ENCODE peak calls at places on chromosomes 11 and 22, in seven cellular contexts. C is ovary, F is body of pancreas, J is adrenal gland, M is IMR-90, E is transverse colon, T is Peyer's patch. N is an unnamed sample.

GRCh38 chr11:108654994-108655631 is 9.8 kb upstream of the DDX10 start:
- DNase-seq in E (peak; percentile 47), T (peak; percentile 64), C (no peak), J (peak; percentile 66), F (peak; percentile 69), M (peak; percentile 56), N (no peak)

GRCh38 chr11:59918987-59919589 is 19.1 kb upstream of the OOSP1 start:
- DNase-seq in M (peak; percentile 7), F (peak; percentile 66), T (peak; percentile 55), J (peak; percentile 42), E (peak; percentile 45), C (no peak), N (no peak)

GRCh38 chr22:36284171-36284571 is 31.2 kb downstream of the APOL1 start:
- DNase-seq in J (no peak), F (no peak), C (peak; percentile 42), M (no peak), T (no peak), E (no peak), N (peak; percentile 66)

GRCh38 chr11:28621648-28622215 is 513.5 kb downstream of the METTL15 start:
- DNase-seq in T (no peak), F (no peak), C (no peak), E (no peak), M (peak; percentile 29), J (peak; percentile 22), N (no peak)

GRCh38 chr11:35714882-35715612 is 52.5 kb downstream of the TRIM44 start:
- DNase-seq in C (no peak), J (no peak), T (no peak), M (peak; percentile 76), E (no peak), F (no peak), N (no peak)

GRCh38 chr22:35065183-35065582 is 775 bp upstream of the ISX start:
- DNase-seq in F (no peak), M (no peak), E (no peak), T (no peak), J (no peak), C (no peak), N (no peak)

GRCh38 chr11:70090989-70091388 is 12.9 kb downstream of the ANO1 start:
- DNase-seq in C (no peak), T (no peak), F (no peak), J (no peak), E (no peak), M (peak; percentile 28), N (peak; percentile 82)

GRCh38 chr22:20384865-20385264 is 9.1 kb upstream of the ZNF74 start:
- DNase-seq in F (no peak), J (no peak), M (no peak), C (no peak), T (no peak), E (no peak), N (no peak)

GRCh38 chr11:43920598-43921419 is 21.6 kb upstream of the C11orf96 start:
- DNase-seq in E (peak; percentile 46), M (peak; percentile 100), T (peak; percentile 76), J (peak; percentile 84), C (peak; percentile 69), F (peak; percentile 22), N (peak; percentile 91)

GRCh38 chr22:40247976-40248375 is 70.3 kb downstream of the TNRC6B start:
- DNase-seq in E (peak; percentile 28), F (no peak), C (no peak), J (no peak), M (no peak), T (peak; percentile 81), N (no peak)

GRCh38 chr11:61349189-61349751 is 12.4 kb downstream of the CYB561A3 start:
- DNase-seq in F (no peak), E (no peak), M (no peak), C (peak; percentile 32), J (peak; percentile 87), T (no peak), N (no peak)
- TF ChIP-seq POLR2A in F (no peak), E (no peak), M (no peak), C (no peak), J (no peak), T (no peak), N (no peak)

GRCh38 chr11:75426720-75427086 is 6.3 kb downstream of the KLHL35 start:
- DNase-seq in M (no peak), C (no peak), F (no peak), T (no peak), E (no peak), J (no peak), N (no peak)

GRCh38 chr11:75428989-75429640 is 3.9 kb downstream of the KLHL35 start:
- DNase-seq in M (no peak), F (no peak), T (no peak), C (no peak), E (no peak), J (no peak), N (peak; percentile 61)

GRCh38 chr11:75429641-75429901 is 3.4 kb downstream of the KLHL35 start:
- DNase-seq in J (no peak), E (no peak), M (no peak), T (no peak), C (no peak), F (no peak), N (no peak)

GRCh38 chr11:75427181-75427580 is 5.8 kb downstream of the KLHL35 start:
- DNase-seq in C (no peak), T (no peak), F (no peak), E (no peak), M (no peak), J (no peak), N (no peak)

DNA sequence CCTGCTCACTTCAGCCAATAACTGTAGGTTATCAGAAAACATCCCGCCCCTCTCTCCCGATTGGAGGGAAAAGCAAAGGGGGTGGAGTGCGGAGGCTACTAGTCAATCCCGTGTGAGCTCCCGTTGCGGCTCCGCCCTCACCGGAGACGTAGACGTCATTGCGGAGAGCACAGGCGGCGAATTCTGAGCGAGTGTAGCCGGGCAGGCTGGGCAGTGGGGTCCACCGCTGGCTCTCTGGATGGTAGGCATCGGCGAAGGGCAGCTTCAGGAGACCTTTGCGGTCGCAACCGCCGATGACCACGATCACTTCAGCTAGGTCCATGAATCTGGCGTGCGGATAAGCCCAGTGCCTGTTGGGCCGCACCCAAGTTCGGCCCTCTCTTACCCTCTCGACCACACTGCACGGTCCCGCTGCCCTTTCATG is 4.7 kb downstream of the KLHL35 start:
- DNase-seq in F (peak; percentile 87), T (peak; percentile 89), C (peak; percentile 91), E (peak; percentile 84), J (peak; percentile 87), M (peak; percentile 76), N (peak; percentile 92)
- TF ChIP-seq POLR2A in F (peak; percentile 49), T (no peak), C (no peak), E (peak; percentile 56), J (no peak), M (no peak), N (peak; percentile 21)

GRCh38 chr11:34219279-34219678 is 113.8 kb downstream of the NAT10 start:
- DNase-seq in J (no peak), T (no peak), F (no peak), M (no peak), E (no peak), C (no peak), N (no peak)

GRCh38 chr11:34218067-34218466 is 112.6 kb downstream of the NAT10 start:
- DNase-seq in M (no peak), J (no peak), T (no peak), F (no peak), E (no peak), C (no peak), N (no peak)

GRCh38 chr11:34213366-34213765 is 107.9 kb downstream of the NAT10 start:
- DNase-seq in E (no peak), F (no peak), C (no peak), M (peak; percentile 32), T (no peak), J (no peak), N (no peak)

GRCh38 chr11:34215806-34216453 is 110.5 kb downstream of the NAT10 start:
- DNase-seq in F (no peak), T (no peak), E (no peak), J (no peak), M (peak; percentile 31), C (no peak), N (no peak)

DNA sequence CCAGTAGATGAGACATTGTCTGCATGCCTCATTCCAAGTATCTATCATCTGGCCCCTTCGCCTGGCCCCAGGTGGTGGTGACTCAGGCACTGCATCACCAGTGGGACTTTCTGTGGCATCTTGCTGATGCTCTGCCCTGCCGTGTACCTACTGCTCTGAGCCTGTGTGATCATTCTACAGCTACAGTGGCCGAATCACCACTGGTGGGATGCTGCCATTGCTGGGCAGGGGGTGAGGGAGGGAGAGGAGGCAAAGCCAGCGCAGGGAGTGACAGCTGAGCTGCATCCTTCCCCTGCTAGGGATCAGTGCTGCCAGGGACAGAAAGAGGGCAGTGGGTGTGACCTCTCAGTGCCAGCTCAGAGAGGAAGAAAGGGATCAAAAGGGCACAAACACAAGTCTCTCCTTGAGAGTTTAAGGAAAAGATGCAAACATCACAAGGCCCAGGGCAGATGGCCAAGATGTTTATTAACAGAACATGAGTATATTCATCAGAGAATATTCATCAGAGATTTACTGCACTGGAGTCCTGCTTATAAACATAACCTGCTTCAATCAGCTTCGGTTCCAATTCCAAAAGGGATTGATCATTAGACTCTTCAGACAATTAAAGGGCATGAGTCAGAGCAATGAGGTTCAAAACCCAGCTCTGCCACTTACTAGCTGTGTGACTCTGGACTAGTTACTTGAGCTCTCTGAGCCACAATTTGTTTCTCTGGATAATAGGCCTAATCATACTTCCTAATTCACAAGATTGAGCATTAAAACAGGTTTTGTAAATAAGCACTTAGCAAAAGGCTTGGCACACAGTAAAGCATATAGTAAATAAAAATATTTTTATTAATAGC is 109.8 kb downstream of the NAT10 start:
- DNase-seq in M (peak; percentile 78), E (no peak), F (no peak), J (peak; percentile 54), C (no peak), T (peak; percentile 63), N (no peak)
- TF ChIP-seq POLR2A in M (no peak), E (no peak), F (no peak), J (no peak), C (no peak), T (no peak), N (no peak)

GRCh38 chr11:118078972-118079411 is 2.1 kb downstream of the TMPRSS4 start:
- DNase-seq in M (no peak), F (no peak), E (peak; percentile 49), C (no peak), J (no peak), T (peak; percentile 53), N (no peak)

GRCh38 chr11:118074091-118074685 is 2.7 kb upstream of the TMPRSS4 start:
- DNase-seq in C (no peak), J (no peak), T (no peak), E (no peak), F (no peak), M (no peak), N (no peak)

GRCh38 chr11:118079507-118079906 is 2.6 kb downstream of the TMPRSS4 start:
- DNase-seq in T (peak; percentile 56), J (no peak), C (no peak), M (no peak), E (peak; percentile 47), F (no peak), N (no peak)

GRCh38 chr11:118074785-118075184 is 2.1 kb upstream of the TMPRSS4 start:
- DNase-seq in J (no peak), T (peak; percentile 70), C (no peak), F (no peak), M (no peak), E (peak; percentile 55), N (no peak)

DNA sequence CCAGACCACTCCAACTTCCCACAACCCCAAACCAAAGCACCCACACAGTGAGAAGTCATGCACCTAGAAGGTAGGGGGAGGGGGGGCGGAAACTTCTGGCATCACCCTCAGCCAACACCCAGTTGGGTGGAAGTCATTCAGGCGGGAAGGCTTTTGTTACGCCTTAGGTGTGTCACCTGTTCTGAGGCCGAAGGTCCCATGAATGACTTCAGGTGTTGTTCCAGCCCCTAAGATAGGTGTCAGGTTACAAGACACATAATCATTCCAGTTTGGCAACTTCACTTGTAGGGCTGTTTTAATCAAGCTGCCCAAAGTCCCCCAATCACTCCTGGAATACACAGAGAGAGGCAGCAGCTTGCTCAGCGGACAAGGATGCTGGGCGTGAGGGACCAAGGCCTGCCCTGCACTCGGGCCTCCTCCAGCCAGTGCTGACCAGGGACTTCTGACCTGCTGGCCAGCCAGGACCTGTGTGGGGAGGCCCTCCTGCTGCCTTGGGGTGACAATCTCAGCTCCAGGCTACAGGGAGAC is at the start of gene TMPRSS4:
- DNase-seq in J (no peak), T (peak; percentile 91), M (no peak), F (peak; percentile 65), C (no peak), E (peak; percentile 91), N (no peak)
- TF ChIP-seq POLR2A in J (no peak), T (peak; percentile 90), M (no peak), F (no peak), C (no peak), E (peak; percentile 99), N (no peak)

N was measured in sigmoid colon.